ENCODE peak calls at places on chromosomes 7 and 10, in ten cellular contexts. One of them, this sample, is unnamed.

GRCh38 chr10:131667561-131667960 is 233.2 kb upstream of the PPP2R2D start:
- DNase-seq in PC-3: no peak
- DNase-seq in NT2/D1: no peak
- DNase-seq in IMR-90: no peak
- DNase-seq in GM12878: no peak
- DNase-seq in adipocyte: no peak
- DNase-seq in HCT116: no peak
- DNase-seq in colonic mucosa: no peak
- DNase-seq in mammary epithelial cell: no peak
- DNase-seq in H1: no peak
- DNase-seq in this sample: peak; percentile 18

GRCh38 chr10:74683621-74684114 is 142.7 kb upstream of the KAT6B start:
- DNase-seq in PC-3: peak; percentile 62
- DNase-seq in NT2/D1: no peak
- DNase-seq in IMR-90: peak; percentile 10
- DNase-seq in GM12878: no peak
- DNase-seq in adipocyte: peak; percentile 34
- DNase-seq in HCT116: no peak
- DNase-seq in colonic mucosa: no peak
- DNase-seq in mammary epithelial cell: no peak
- DNase-seq in H1: no peak
- DNase-seq in this sample: no peak

GRCh38 chr10:104049497-104050250 is 36.0 kb downstream of the COL17A1 start:
- DNase-seq in PC-3: peak; percentile 80
- DNase-seq in NT2/D1: no peak
- DNase-seq in IMR-90: peak; percentile 49
- DNase-seq in GM12878: no peak
- DNase-seq in adipocyte: peak; percentile 16
- DNase-seq in HCT116: peak; percentile 37
- DNase-seq in colonic mucosa: peak; percentile 54
- DNase-seq in mammary epithelial cell: peak; percentile 68
- DNase-seq in H1: no peak
- DNase-seq in this sample: no peak

GRCh38 chr10:98694014-98694413 is 247.3 kb upstream of the HPS1 start:
- DNase-seq in PC-3: no peak
- DNase-seq in NT2/D1: no peak
- DNase-seq in IMR-90: no peak
- DNase-seq in GM12878: no peak
- DNase-seq in adipocyte: no peak
- DNase-seq in HCT116: no peak
- DNase-seq in colonic mucosa: no peak
- DNase-seq in mammary epithelial cell: no peak
- DNase-seq in H1: no peak
- DNase-seq in this sample: no peak

GRCh38 chr7:80443336-80443735 is 68.5 kb downstream of the GNAT3 start:
- DNase-seq in PC-3: no peak
- DNase-seq in NT2/D1: no peak
- DNase-seq in IMR-90: no peak
- DNase-seq in GM12878: no peak
- DNase-seq in adipocyte: peak; percentile 21
- DNase-seq in HCT116: no peak
- DNase-seq in colonic mucosa: no peak
- DNase-seq in mammary epithelial cell: no peak
- DNase-seq in H1: no peak
- DNase-seq in this sample: no peak

GRCh38 chr10:98481418-98481945 is 34.7 kb upstream of the HPS1 start:
- DNase-seq in PC-3: no peak
- DNase-seq in NT2/D1: no peak
- DNase-seq in IMR-90: no peak
- DNase-seq in GM12878: no peak
- DNase-seq in adipocyte: no peak
- DNase-seq in HCT116: no peak
- DNase-seq in colonic mucosa: no peak
- DNase-seq in mammary epithelial cell: no peak
- DNase-seq in H1: no peak
- DNase-seq in this sample: no peak

GRCh38 chr7:42128703-42129102 is 108.3 kb downstream of the GLI3 start:
- DNase-seq in PC-3: peak; percentile 49
- DNase-seq in NT2/D1: no peak
- DNase-seq in IMR-90: no peak
- DNase-seq in GM12878: no peak
- DNase-seq in adipocyte: no peak
- DNase-seq in HCT116: no peak
- DNase-seq in colonic mucosa: no peak
- DNase-seq in mammary epithelial cell: no peak
- DNase-seq in H1: no peak
- DNase-seq in this sample: no peak

GRCh38 chr10:103232772-103233488 is 12.8 kb upstream of the RPEL1 start:
- DNase-seq in PC-3: peak; percentile 89
- DNase-seq in NT2/D1: no peak
- DNase-seq in IMR-90: peak; percentile 83
- DNase-seq in GM12878: no peak
- DNase-seq in adipocyte: peak; percentile 49
- DNase-seq in HCT116: peak; percentile 59
- DNase-seq in colonic mucosa: no peak
- DNase-seq in mammary epithelial cell: peak; percentile 43
- DNase-seq in H1: no peak
- DNase-seq in this sample: no peak

GRCh38 chr10:71084061-71084817 is 128.1 kb upstream of the UNC5B start:
- DNase-seq in PC-3: no peak
- DNase-seq in NT2/D1: no peak
- DNase-seq in IMR-90: no peak
- DNase-seq in GM12878: no peak
- DNase-seq in adipocyte: no peak
- DNase-seq in HCT116: no peak
- DNase-seq in colonic mucosa: peak; percentile 3
- DNase-seq in mammary epithelial cell: no peak
- DNase-seq in H1: peak; percentile 42
- DNase-seq in this sample: peak; percentile 57

GRCh38 chr7:151608031-151608551 is 88.4 kb upstream of the RHEB start:
- DNase-seq in PC-3: peak; percentile 27
- DNase-seq in NT2/D1: no peak
- DNase-seq in IMR-90: no peak
- DNase-seq in GM12878: no peak
- DNase-seq in adipocyte: no peak
- DNase-seq in HCT116: peak; percentile 90
- DNase-seq in colonic mucosa: peak; percentile 62
- DNase-seq in mammary epithelial cell: peak; percentile 73
- DNase-seq in H1: no peak
- DNase-seq in this sample: no peak

GRCh38 chr7:27225005-27225934 is 17.3 kb upstream of the EVX1 start:
- DNase-seq in PC-3: no peak
- DNase-seq in NT2/D1: no peak
- DNase-seq in IMR-90: no peak
- DNase-seq in GM12878: no peak
- DNase-seq in adipocyte: no peak
- DNase-seq in HCT116: no peak
- DNase-seq in colonic mucosa: no peak
- DNase-seq in mammary epithelial cell: no peak
- DNase-seq in H1: peak; percentile 66
- DNase-seq in this sample: no peak

GRCh38 chr7:80724249-80724871 is 85.9 kb downstream of the CD36 start:
- DNase-seq in PC-3: peak; percentile 6
- DNase-seq in NT2/D1: no peak
- DNase-seq in IMR-90: peak; percentile 89
- DNase-seq in GM12878: no peak
- DNase-seq in adipocyte: peak; percentile 41
- DNase-seq in HCT116: no peak
- DNase-seq in colonic mucosa: no peak
- DNase-seq in mammary epithelial cell: no peak
- DNase-seq in H1: no peak
- DNase-seq in this sample: no peak

GRCh38 chr10:71085689-71086438 is 126.5 kb upstream of the UNC5B start:
- DNase-seq in PC-3: no peak
- DNase-seq in NT2/D1: peak; percentile 51
- DNase-seq in IMR-90: no peak
- DNase-seq in GM12878: no peak
- DNase-seq in adipocyte: no peak
- DNase-seq in HCT116: no peak
- DNase-seq in colonic mucosa: peak; percentile 7
- DNase-seq in mammary epithelial cell: no peak
- DNase-seq in H1: peak; percentile 44
- DNase-seq in this sample: peak; percentile 37

GRCh38 chr10:120272350-120272749 is 184.7 kb upstream of the PLPP4 start:
- DNase-seq in PC-3: no peak
- DNase-seq in NT2/D1: no peak
- DNase-seq in IMR-90: no peak
- DNase-seq in GM12878: no peak
- DNase-seq in adipocyte: no peak
- DNase-seq in HCT116: no peak
- DNase-seq in colonic mucosa: no peak
- DNase-seq in mammary epithelial cell: no peak
- DNase-seq in H1: no peak
- DNase-seq in this sample: no peak

GRCh38 chr10:120945801-120946302 is 94.7 kb downstream of the WDR11 start:
- DNase-seq in PC-3: no peak
- DNase-seq in NT2/D1: no peak
- DNase-seq in IMR-90: no peak
- DNase-seq in GM12878: no peak
- DNase-seq in adipocyte: no peak
- DNase-seq in HCT116: no peak
- DNase-seq in colonic mucosa: no peak
- DNase-seq in mammary epithelial cell: peak; percentile 59
- DNase-seq in H1: no peak
- DNase-seq in this sample: no peak

GRCh38 chr7:134660242-134660785 is 13.7 kb downstream of the BPGM start:
- DNase-seq in PC-3: no peak
- DNase-seq in NT2/D1: no peak
- DNase-seq in IMR-90: peak; percentile 37
- DNase-seq in GM12878: no peak
- DNase-seq in adipocyte: peak; percentile 21
- DNase-seq in HCT116: no peak
- DNase-seq in colonic mucosa: no peak
- DNase-seq in mammary epithelial cell: no peak
- DNase-seq in H1: no peak
- DNase-seq in this sample: no peak

GRCh38 chr10:25349520-25349919 is 174.7 kb downstream of the GPR158 start:
- DNase-seq in PC-3: no peak
- DNase-seq in NT2/D1: no peak
- DNase-seq in IMR-90: no peak
- DNase-seq in GM12878: no peak
- DNase-seq in adipocyte: no peak
- DNase-seq in HCT116: no peak
- DNase-seq in colonic mucosa: no peak
- DNase-seq in mammary epithelial cell: no peak
- DNase-seq in H1: no peak
- DNase-seq in this sample: no peak

GRCh38 chr7:50356212-50356944 is 51.9 kb downstream of the IKZF1 start:
- DNase-seq in PC-3: no peak
- DNase-seq in NT2/D1: no peak
- DNase-seq in IMR-90: no peak
- DNase-seq in GM12878: no peak
- DNase-seq in adipocyte: no peak
- DNase-seq in HCT116: no peak
- DNase-seq in colonic mucosa: no peak
- DNase-seq in mammary epithelial cell: no peak
- DNase-seq in H1: no peak
- DNase-seq in this sample: no peak

DNA sequence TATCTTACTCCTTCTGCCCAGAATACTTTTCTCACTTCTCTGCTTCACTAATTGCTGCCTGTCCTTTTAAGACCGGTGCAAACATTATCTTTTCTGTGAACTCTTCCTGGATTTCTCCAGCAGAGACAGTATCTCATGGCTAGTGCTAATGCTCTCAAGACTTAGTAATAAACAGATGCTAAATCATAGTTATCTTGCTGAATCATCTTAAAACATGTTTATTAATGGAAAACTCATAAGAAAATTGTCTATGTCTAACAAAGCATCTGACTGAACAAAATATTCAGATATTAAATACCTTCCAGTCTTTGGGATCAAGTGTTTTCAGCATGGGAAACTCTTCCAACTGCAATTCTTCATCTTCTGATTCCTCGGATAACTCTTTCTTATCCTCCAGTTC is 3.1 kb downstream of the DNAJC2 start:
- DNase-seq in PC-3: no peak
- DNase-seq in NT2/D1: no peak
- DNase-seq in IMR-90: no peak
- DNase-seq in GM12878: no peak
- DNase-seq in adipocyte: no peak
- DNase-seq in HCT116: no peak
- DNase-seq in colonic mucosa: no peak
- DNase-seq in mammary epithelial cell: no peak
- DNase-seq in H1: no peak
- DNase-seq in this sample: no peak
- H3K36me3 ChIP-seq in PC-3: peaks cover 35% of the 10 kb centered on the region
- H3K36me3 ChIP-seq in NT2/D1: peaks cover 44% of the 10 kb centered on the region
- H3K36me3 ChIP-seq in IMR-90: peaks cover 19% of the 10 kb centered on the region
- H3K36me3 ChIP-seq in GM12878: peaks cover 1% of the 10 kb centered on the region
- H3K36me3 ChIP-seq in adipocyte: peaks cover 45% of the 10 kb centered on the region
- H3K36me3 ChIP-seq in HCT116: peaks cover 35% of the 10 kb centered on the region
- H3K36me3 ChIP-seq in colonic mucosa: no peaks in the 10 kb centered on the region
- H3K36me3 ChIP-seq in mammary epithelial cell: peaks cover 23% of the 10 kb centered on the region
- H3K36me3 ChIP-seq in H1: peaks cover 47% of the 10 kb centered on the region
- H3K36me3 ChIP-seq in this sample: peaks cover 20% of the 10 kb centered on the region

GRCh38 chr7:148847815-148848726 is 36.0 kb downstream of the EZH2 start:
- DNase-seq in PC-3: no peak
- DNase-seq in NT2/D1: no peak
- DNase-seq in IMR-90: no peak
- DNase-seq in GM12878: no peak
- DNase-seq in adipocyte: no peak
- DNase-seq in HCT116: no peak
- DNase-seq in colonic mucosa: no peak
- DNase-seq in mammary epithelial cell: no peak
- DNase-seq in H1: no peak
- DNase-seq in this sample: no peak
- H3K9ac ChIP-seq in PC-3: no peak overlapping the region
- H3K9ac ChIP-seq in NT2/D1: no peak overlapping the region
- H3K9ac ChIP-seq in IMR-90: no peak overlapping the region
- H3K9ac ChIP-seq in GM12878: no peak overlapping the region
- H3K9ac ChIP-seq in adipocyte: no peak overlapping the region
- H3K9ac ChIP-seq in HCT116: no peak overlapping the region
- H3K9ac ChIP-seq in colonic mucosa: no peak overlapping the region
- H3K9ac ChIP-seq in mammary epithelial cell: no peak overlapping the region
- H3K9ac ChIP-seq in H1: no peak overlapping the region
- H3K9ac ChIP-seq in this sample: no peak overlapping the region

GRCh38 chr7:130904031-130904757 is 170.2 kb upstream of the KLF14 start:
- DNase-seq in PC-3: peak; percentile 95
- DNase-seq in NT2/D1: no peak
- DNase-seq in IMR-90: peak; percentile 93
- DNase-seq in GM12878: no peak
- DNase-seq in adipocyte: peak; percentile 87
- DNase-seq in HCT116: peak; percentile 93
- DNase-seq in colonic mucosa: no peak
- DNase-seq in mammary epithelial cell: peak; percentile 95
- DNase-seq in H1: no peak
- DNase-seq in this sample: no peak
- H3K4me3 ChIP-seq in PC-3: peak overlapping the region; percentile 58
- H3K4me3 ChIP-seq in NT2/D1: no peak overlapping the region
- H3K4me3 ChIP-seq in IMR-90: peak overlapping the region; percentile 2
- H3K4me3 ChIP-seq in GM12878: no peak overlapping the region
- H3K4me3 ChIP-seq in adipocyte: peak overlapping the region; percentile 66
- H3K4me3 ChIP-seq in HCT116: no peak overlapping the region
- H3K4me3 ChIP-seq in colonic mucosa: no peak overlapping the region
- H3K4me3 ChIP-seq in mammary epithelial cell: no peak overlapping the region
- H3K4me3 ChIP-seq in H1: no peak overlapping the region
- H3K4me3 ChIP-seq in this sample: no peak overlapping the region

DNA sequence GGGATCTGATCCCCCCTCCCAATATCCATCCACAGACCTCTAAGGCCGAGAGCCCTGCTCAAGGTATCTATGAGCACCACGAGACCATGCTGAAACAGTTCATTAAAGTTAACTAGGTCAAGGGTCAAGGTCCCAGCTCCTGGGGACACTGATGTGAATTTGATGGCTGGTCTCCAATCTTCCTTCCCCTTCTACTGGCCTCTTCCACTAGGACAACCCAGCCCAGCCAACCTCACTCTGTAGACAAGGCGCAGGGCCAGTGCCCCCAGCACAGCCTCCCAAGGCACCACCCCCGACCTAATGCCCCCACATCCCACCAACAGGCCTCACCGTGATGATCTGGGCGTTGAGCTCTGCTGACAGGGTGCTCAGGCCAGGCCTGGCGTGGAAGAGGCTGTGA is 15.6 kb downstream of the RRP12 start:
- DNase-seq in PC-3: no peak
- DNase-seq in NT2/D1: no peak
- DNase-seq in IMR-90: no peak
- DNase-seq in GM12878: no peak
- DNase-seq in adipocyte: no peak
- DNase-seq in HCT116: no peak
- DNase-seq in colonic mucosa: no peak
- DNase-seq in mammary epithelial cell: no peak
- DNase-seq in H1: no peak
- DNase-seq in this sample: no peak
- H3K36me3 ChIP-seq in PC-3: peaks cover 24% of the 10 kb centered on the region
- H3K36me3 ChIP-seq in NT2/D1: peaks cover 77% of the 10 kb centered on the region
- H3K36me3 ChIP-seq in IMR-90: peaks cover 34% of the 10 kb centered on the region
- H3K36me3 ChIP-seq in GM12878: peaks cover 26% of the 10 kb centered on the region
- H3K36me3 ChIP-seq in adipocyte: peaks cover 60% of the 10 kb centered on the region
- H3K36me3 ChIP-seq in HCT116: peaks cover 19% of the 10 kb centered on the region
- H3K36me3 ChIP-seq in colonic mucosa: no peaks in the 10 kb centered on the region
- H3K36me3 ChIP-seq in mammary epithelial cell: peaks cover 7% of the 10 kb centered on the region
- H3K36me3 ChIP-seq in H1: peaks cover 44% of the 10 kb centered on the region
- H3K36me3 ChIP-seq in this sample: peaks cover 8% of the 10 kb centered on the region

This sample was measured in kidney.